ENCODE peak calls at places on chromosomes 16 and 17, in nine cellular contexts. K is AG04450, F is astrocyte of the cerebellum, O is lower lobe of right lung, M is upper lobe of left lung, J is endothelial cell, H is fibroblast of mammary gland, C is omental fat pad, S is GM06990. Z is an unnamed sample.

GRCh38 chr17:38455288-38455915 is 27.1 kb downstream of the ARHGAP23 start:
- DNase-seq in K (no peak), F (no peak), O (no peak), M (no peak), J (no peak), H (no peak), C (no peak), S (no peak), Z (no peak)

GRCh38 chr16:15879255-15879804 is 9.1 kb downstream of the CEP20 start:
- DNase-seq in K (peak; percentile 78), F (peak; percentile 70), O (no peak), M (no peak), J (no peak), H (peak; percentile 95), C (no peak), S (no peak), Z (no peak)

GRCh38 chr16:14061732-14062259 is 9.3 kb upstream of the MRTFB start:
- DNase-seq in K (no peak), F (no peak), O (no peak), M (no peak), J (no peak), H (no peak), C (no peak), S (no peak), Z (no peak)

GRCh38 chr17:9370464-9370863 is 205.2 kb downstream of the STX8 start:
- DNase-seq in K (no peak), F (no peak), O (no peak), M (no peak), J (no peak), H (peak; percentile 66), C (no peak), S (no peak), Z (no peak)

GRCh38 chr16:51114369-51114768 is 36.7 kb downstream of the SALL1 start:
- DNase-seq in K (no peak), F (no peak), O (no peak), M (no peak), J (no peak), H (no peak), C (no peak), S (no peak), Z (no peak)

GRCh38 chr16:31134625-31135534 is 647 bp downstream of the PRSS8 start:
- DNase-seq in K (no peak), F (no peak), O (peak; percentile 83), M (no peak), J (no peak), H (no peak), C (no peak), S (no peak), Z (no peak)

GRCh38 chr16:149024-149675 is 3.3 kb upstream of the HBZ start:
- DNase-seq in K (peak; percentile 11), F (no peak), O (no peak), M (no peak), J (no peak), H (peak; percentile 21), C (no peak), S (no peak), Z (no peak)

GRCh38 chr17:12140685-12141084 is 120.0 kb downstream of the MAP2K4 start:
- DNase-seq in K (no peak), F (no peak), O (no peak), M (no peak), J (no peak), H (no peak), C (no peak), S (no peak), Z (no peak)

GRCh38 chr17:75937652-75938051 is 3.2 kb downstream of the FBF1 start:
- DNase-seq in K (no peak), F (no peak), O (no peak), M (no peak), J (no peak), H (no peak), C (no peak), S (no peak), Z (no peak)

GRCh38 chr17:7894866-7895265 is 6.3 kb downstream of the CHD3 start:
- DNase-seq in K (no peak), F (no peak), O (no peak), M (no peak), J (no peak), H (no peak), C (no peak), S (no peak), Z (no peak)

GRCh38 chr16:20307791-20308190 is 19.5 kb downstream of the GP2 start:
- DNase-seq in K (no peak), F (no peak), O (no peak), M (no peak), J (no peak), H (no peak), C (no peak), S (no peak), Z (no peak)

GRCh38 chr17:58476812-58477211 is 11.4 kb downstream of the HSF5 start:
- DNase-seq in K (no peak), F (no peak), O (no peak), M (peak; percentile 65), J (no peak), H (no peak), C (no peak), S (no peak), Z (no peak)

GRCh38 chr17:38590988-38591758 is 14.6 kb downstream of the SRCIN1 start:
- DNase-seq in K (no peak), F (no peak), O (peak; percentile 72), M (no peak), J (no peak), H (no peak), C (no peak), S (peak; percentile 42), Z (no peak)

GRCh38 chr17:29568331-29569244 is at the start of gene TP53I13:
- DNase-seq in K (no peak), F (no peak), O (peak; percentile 92), M (peak; percentile 98), J (peak; percentile 73), H (peak; percentile 61), C (peak; percentile 64), S (peak; percentile 90), Z (peak; percentile 89)

GRCh38 chr16:1661826-1662225 is 16.3 kb upstream of the JPT2 start:
- DNase-seq in K (no peak), F (no peak), O (no peak), M (no peak), J (no peak), H (no peak), C (no peak), S (no peak), Z (no peak)

GRCh38 chr16:58020628-58021521 is 4.7 kb upstream of the MMP15 start:
- DNase-seq in K (no peak), F (peak; percentile 23), O (peak; percentile 62), M (no peak), J (peak; percentile 69), H (peak; percentile 46), C (peak; percentile 62), S (no peak), Z (peak; percentile 74)

GRCh38 chr16:70432800-70433455 is 6.0 kb downstream of the ST3GAL2 start:
- DNase-seq in K (no peak), F (no peak), O (peak; percentile 60), M (peak; percentile 72), J (no peak), H (no peak), C (no peak), S (peak; percentile 60), Z (no peak)

GRCh38 chr17:7233701-7234099 is 617 bp downstream of the DVL2 start:
- DNase-seq in K (no peak), F (no peak), O (no peak), M (no peak), J (no peak), H (peak; percentile 38), C (no peak), S (no peak), Z (no peak)

DNA sequence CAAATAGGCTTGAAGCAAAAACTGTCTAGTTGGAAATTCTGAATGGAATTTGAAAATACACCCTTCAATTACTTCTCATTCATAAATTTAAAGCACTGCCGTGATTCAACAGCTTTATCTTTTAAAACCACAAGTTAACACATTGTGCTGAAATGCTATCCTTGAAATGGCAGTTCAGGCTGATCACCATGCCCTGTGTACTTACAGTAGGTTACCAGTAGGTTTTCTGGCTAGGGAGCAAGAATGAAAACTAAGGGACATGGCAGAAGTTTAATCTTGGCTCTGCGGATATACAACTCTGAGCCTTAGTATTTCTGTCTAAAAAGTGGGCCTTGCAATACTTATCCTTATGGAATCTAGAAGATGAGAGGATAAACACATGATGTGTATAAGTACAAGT is 28.0 kb downstream of the NXPH3 start:
- DNase-seq in K (no peak), F (no peak), O (no peak), M (no peak), J (no peak), H (peak; percentile 20), C (no peak), S (no peak), Z (no peak)
- TF ChIP-seq CTCF in K (peak; percentile 13), F (peak; percentile 21), O (no peak), M (no peak), J (peak; percentile 24), H (peak; percentile 20), C (no peak), S (no peak), Z (no peak)

DNA sequence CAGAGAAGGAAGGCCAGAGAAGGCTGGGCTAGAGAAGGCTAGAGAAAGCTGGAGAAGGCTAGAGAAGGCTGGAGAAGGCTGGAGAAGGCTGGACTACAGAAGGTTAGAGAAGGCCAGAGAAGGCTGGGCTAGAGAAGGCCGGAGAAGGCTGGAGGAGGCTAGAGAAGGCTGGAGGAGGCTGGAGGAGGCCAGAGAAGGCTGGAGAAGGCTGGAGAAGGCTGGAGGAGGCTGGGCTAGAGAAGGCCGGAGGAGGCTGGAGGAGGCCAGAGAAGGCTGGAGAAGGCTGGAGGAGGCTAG is 6.4 kb upstream of the OGFOD3 start:
- DNase-seq in K (no peak), F (no peak), O (no peak), M (no peak), J (no peak), H (no peak), C (no peak), S (no peak), Z (no peak)
- TF ChIP-seq CTCF in K (no peak), F (no peak), O (no peak), M (no peak), J (no peak), H (no peak), C (no peak), S (no peak), Z (no peak)

DNA sequence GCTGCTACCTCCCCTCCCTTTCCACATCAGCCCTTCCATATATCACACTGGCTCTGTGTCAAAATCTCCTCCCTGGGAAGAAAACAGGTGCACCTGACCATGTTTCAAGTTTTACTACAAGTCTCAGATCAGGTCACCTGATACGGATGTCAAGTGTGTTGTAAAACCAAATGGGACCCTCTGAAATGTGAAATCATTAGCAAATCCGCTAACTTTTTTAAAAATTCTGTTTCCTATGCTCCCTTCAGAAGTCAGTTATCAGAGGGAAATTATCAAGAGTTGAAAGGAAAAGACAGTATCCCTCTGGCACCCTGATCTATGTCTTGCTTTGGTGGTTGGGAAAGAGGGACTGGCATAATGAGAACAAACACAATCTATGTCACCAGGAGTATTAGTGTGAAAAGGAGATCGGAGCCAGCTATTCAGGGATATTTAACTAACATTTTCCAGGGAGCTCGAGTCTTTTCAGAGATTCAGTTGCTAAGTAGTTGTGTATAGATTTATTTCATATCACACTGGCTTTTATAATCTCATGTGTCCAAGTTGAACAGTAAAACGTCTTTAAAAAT is 1002.4 kb upstream of the CDH8 start:
- DNase-seq in K (no peak), F (no peak), O (no peak), M (no peak), J (no peak), H (no peak), C (no peak), S (no peak), Z (no peak)
- TF ChIP-seq CTCF in K (no peak), F (no peak), O (no peak), M (no peak), J (no peak), H (no peak), C (no peak), S (no peak), Z (no peak)

GRCh38 chr16:86044241-86044671 is 145.3 kb downstream of the IRF8 start:
- DNase-seq in K (peak; percentile 23), F (peak; percentile 15), O (no peak), M (peak; percentile 38), J (peak; percentile 84), H (peak; percentile 38), C (no peak), S (peak; percentile 31), Z (peak; percentile 74)
- TF ChIP-seq CTCF in K (peak; percentile 71), F (peak; percentile 59), O (peak; percentile 67), M (peak; percentile 52), J (peak; percentile 84), H (peak; percentile 52), C (no peak), S (peak; percentile 68), Z (peak; percentile 49)

Z was measured in GM10248.